ENCODE peak calls at places on chromosomes 2 and 18, in four cellular contexts. One of them, this sample, is unnamed.

GRCh38 chr18:48803951-48804855 is 146.6 kb downstream of the SMAD7 start:
- DNase-seq in body of pancreas: peak
- DNase-seq in stimulated activated CD4-positive, alpha-beta T cell treated with anti-CD3 and anti-CD28 coated beads, TNF-alpha, amount 100 ng/mL, for 48 hours: no peak
- DNase-seq in dermis microvascular lymphatic vessel endothelial cell: no peak
- DNase-seq in this sample: no peak

GRCh38 chr2:147223119-147223518 is 621.7 kb upstream of the ACVR2A start:
- DNase-seq in body of pancreas: no peak
- DNase-seq in stimulated activated CD4-positive, alpha-beta T cell treated with anti-CD3 and anti-CD28 coated beads, TNF-alpha, amount 100 ng/mL, for 48 hours: no peak
- DNase-seq in dermis microvascular lymphatic vessel endothelial cell: no peak
- DNase-seq in this sample: no peak

GRCh38 chr2:100520224-100520623 is 42.6 kb upstream of the PDCL3 start:
- DNase-seq in body of pancreas: no peak
- DNase-seq in stimulated activated CD4-positive, alpha-beta T cell treated with anti-CD3 and anti-CD28 coated beads, TNF-alpha, amount 100 ng/mL, for 48 hours: no peak
- DNase-seq in dermis microvascular lymphatic vessel endothelial cell: no peak
- DNase-seq in this sample: no peak

GRCh38 chr2:218387369-218388194 is 5.5 kb downstream of the SLC11A1 start:
- DNase-seq in body of pancreas: peak
- DNase-seq in stimulated activated CD4-positive, alpha-beta T cell treated with anti-CD3 and anti-CD28 coated beads, TNF-alpha, amount 100 ng/mL, for 48 hours: no peak
- DNase-seq in dermis microvascular lymphatic vessel endothelial cell: peak
- DNase-seq in this sample: no peak

GRCh38 chr18:13112982-13113381 is 105.6 kb upstream of the LDLRAD4 start:
- DNase-seq in body of pancreas: peak
- DNase-seq in stimulated activated CD4-positive, alpha-beta T cell treated with anti-CD3 and anti-CD28 coated beads, TNF-alpha, amount 100 ng/mL, for 48 hours: no peak
- DNase-seq in dermis microvascular lymphatic vessel endothelial cell: peak
- DNase-seq in this sample: no peak

GRCh38 chr2:180101846-180102245 is 94.7 kb upstream of the CWC22 start:
- DNase-seq in body of pancreas: no peak
- DNase-seq in stimulated activated CD4-positive, alpha-beta T cell treated with anti-CD3 and anti-CD28 coated beads, TNF-alpha, amount 100 ng/mL, for 48 hours: no peak
- DNase-seq in dermis microvascular lymphatic vessel endothelial cell: no peak
- DNase-seq in this sample: no peak

GRCh38 chr2:9315280-9315847 is 108.0 kb downstream of the ITGB1BP1 start:
- DNase-seq in body of pancreas: no peak
- DNase-seq in stimulated activated CD4-positive, alpha-beta T cell treated with anti-CD3 and anti-CD28 coated beads, TNF-alpha, amount 100 ng/mL, for 48 hours: no peak
- DNase-seq in dermis microvascular lymphatic vessel endothelial cell: no peak
- DNase-seq in this sample: no peak

GRCh38 chr2:215428060-215428910 is 7.6 kb downstream of the FN1 start:
- DNase-seq in body of pancreas: no peak
- DNase-seq in stimulated activated CD4-positive, alpha-beta T cell treated with anti-CD3 and anti-CD28 coated beads, TNF-alpha, amount 100 ng/mL, for 48 hours: no peak
- DNase-seq in dermis microvascular lymphatic vessel endothelial cell: no peak
- DNase-seq in this sample: no peak

GRCh38 chr18:67385455-67385854 is 131.1 kb downstream of the DSEL start:
- DNase-seq in body of pancreas: no peak
- DNase-seq in stimulated activated CD4-positive, alpha-beta T cell treated with anti-CD3 and anti-CD28 coated beads, TNF-alpha, amount 100 ng/mL, for 48 hours: no peak
- DNase-seq in dermis microvascular lymphatic vessel endothelial cell: peak
- DNase-seq in this sample: no peak

GRCh38 chr2:98013407-98014042 is 17.8 kb upstream of the TMEM131 start:
- DNase-seq in body of pancreas: no peak
- DNase-seq in stimulated activated CD4-positive, alpha-beta T cell treated with anti-CD3 and anti-CD28 coated beads, TNF-alpha, amount 100 ng/mL, for 48 hours: peak
- DNase-seq in dermis microvascular lymphatic vessel endothelial cell: no peak
- DNase-seq in this sample: no peak

GRCh38 chr18:12767580-12768155 is 64.8 kb downstream of the PSMG2 start:
- DNase-seq in body of pancreas: no peak
- DNase-seq in stimulated activated CD4-positive, alpha-beta T cell treated with anti-CD3 and anti-CD28 coated beads, TNF-alpha, amount 100 ng/mL, for 48 hours: no peak
- DNase-seq in dermis microvascular lymphatic vessel endothelial cell: no peak
- DNase-seq in this sample: no peak

GRCh38 chr2:8570637-8571036 is 111.2 kb upstream of the ID2 start:
- DNase-seq in body of pancreas: no peak
- DNase-seq in stimulated activated CD4-positive, alpha-beta T cell treated with anti-CD3 and anti-CD28 coated beads, TNF-alpha, amount 100 ng/mL, for 48 hours: no peak
- DNase-seq in dermis microvascular lymphatic vessel endothelial cell: no peak
- DNase-seq in this sample: no peak

GRCh38 chr2:218186876-218187649 is 20.3 kb upstream of the CXCR1 start:
- DNase-seq in body of pancreas: peak
- DNase-seq in stimulated activated CD4-positive, alpha-beta T cell treated with anti-CD3 and anti-CD28 coated beads, TNF-alpha, amount 100 ng/mL, for 48 hours: no peak
- DNase-seq in dermis microvascular lymphatic vessel endothelial cell: no peak
- DNase-seq in this sample: no peak

GRCh38 chr2:39304200-39304599 is 60.4 kb upstream of the CDKL4 start:
- DNase-seq in body of pancreas: no peak
- DNase-seq in stimulated activated CD4-positive, alpha-beta T cell treated with anti-CD3 and anti-CD28 coated beads, TNF-alpha, amount 100 ng/mL, for 48 hours: no peak
- DNase-seq in dermis microvascular lymphatic vessel endothelial cell: no peak
- DNase-seq in this sample: no peak

GRCh38 chr2:118269408-118270051 is 181.3 kb downstream of the INSIG2 start:
- DNase-seq in body of pancreas: no peak
- DNase-seq in stimulated activated CD4-positive, alpha-beta T cell treated with anti-CD3 and anti-CD28 coated beads, TNF-alpha, amount 100 ng/mL, for 48 hours: no peak
- DNase-seq in dermis microvascular lymphatic vessel endothelial cell: no peak
- DNase-seq in this sample: no peak

GRCh38 chr2:45918816-45919655 is 267.6 kb downstream of the PRKCE start:
- DNase-seq in body of pancreas: peak
- DNase-seq in stimulated activated CD4-positive, alpha-beta T cell treated with anti-CD3 and anti-CD28 coated beads, TNF-alpha, amount 100 ng/mL, for 48 hours: no peak
- DNase-seq in dermis microvascular lymphatic vessel endothelial cell: peak
- DNase-seq in this sample: no peak

GRCh38 chr2:6975988-6976387 is 58.8 kb downstream of the RNF144A start:
- DNase-seq in body of pancreas: peak
- DNase-seq in stimulated activated CD4-positive, alpha-beta T cell treated with anti-CD3 and anti-CD28 coated beads, TNF-alpha, amount 100 ng/mL, for 48 hours: no peak
- DNase-seq in dermis microvascular lymphatic vessel endothelial cell: peak
- DNase-seq in this sample: no peak

GRCh38 chr2:241235396-241235795 is 46.9 kb downstream of the ANO7 start:
- DNase-seq in body of pancreas: no peak
- DNase-seq in stimulated activated CD4-positive, alpha-beta T cell treated with anti-CD3 and anti-CD28 coated beads, TNF-alpha, amount 100 ng/mL, for 48 hours: no peak
- DNase-seq in dermis microvascular lymphatic vessel endothelial cell: peak
- DNase-seq in this sample: no peak

GRCh38 chr2:216698895-216699294 is 3.5 kb upstream of the IGFBP5 start:
- DNase-seq in body of pancreas: no peak
- DNase-seq in stimulated activated CD4-positive, alpha-beta T cell treated with anti-CD3 and anti-CD28 coated beads, TNF-alpha, amount 100 ng/mL, for 48 hours: no peak
- DNase-seq in dermis microvascular lymphatic vessel endothelial cell: peak
- DNase-seq in this sample: peak

GRCh38 chr18:8661754-8662573 is 43.4 kb upstream of the MTCL1 start:
- DNase-seq in body of pancreas: peak
- DNase-seq in stimulated activated CD4-positive, alpha-beta T cell treated with anti-CD3 and anti-CD28 coated beads, TNF-alpha, amount 100 ng/mL, for 48 hours: no peak
- DNase-seq in dermis microvascular lymphatic vessel endothelial cell: peak
- DNase-seq in this sample: peak

GRCh38 chr2:85727798-85728197 is 26.0 kb upstream of the ATOH8 start:
- DNase-seq in body of pancreas: no peak
- DNase-seq in stimulated activated CD4-positive, alpha-beta T cell treated with anti-CD3 and anti-CD28 coated beads, TNF-alpha, amount 100 ng/mL, for 48 hours: no peak
- DNase-seq in dermis microvascular lymphatic vessel endothelial cell: no peak
- DNase-seq in this sample: no peak

GRCh38 chr2:88177556-88177955 is 7.4 kb downstream of the THNSL2 start:
- DNase-seq in body of pancreas: no peak
- DNase-seq in stimulated activated CD4-positive, alpha-beta T cell treated with anti-CD3 and anti-CD28 coated beads, TNF-alpha, amount 100 ng/mL, for 48 hours: no peak
- DNase-seq in dermis microvascular lymphatic vessel endothelial cell: no peak
- DNase-seq in this sample: no peak

GRCh38 chr2:23386422-23387220 is 1.6 kb downstream of the KLHL29 start:
- DNase-seq in body of pancreas: peak
- DNase-seq in stimulated activated CD4-positive, alpha-beta T cell treated with anti-CD3 and anti-CD28 coated beads, TNF-alpha, amount 100 ng/mL, for 48 hours: no peak
- DNase-seq in dermis microvascular lymphatic vessel endothelial cell: peak
- DNase-seq in this sample: no peak

This sample was measured in OCI-LY7.